ENCODE peak calls at places on chromosomes 2 and 18, in seven cellular contexts. One of them, this sample, is unnamed.

GRCh38 chr2:31475692-31476091 is 61.1 kb upstream of the XDH start:
- DNase-seq in hippocampal formation: no peak
- DNase-seq in EH: peak; percentile 87
- DNase-seq in cardiac fibroblast: no peak
- DNase-seq in endothelial cell: no peak
- DNase-seq in activated gamma-delta T cell treated with Interleukin-2 at 50 U/mL for 16 hours: no peak
- DNase-seq in GM06990: no peak
- DNase-seq in this sample: peak; percentile 84

GRCh38 chr2:206343816-206344215 is 69.4 kb downstream of the ZDBF2 start:
- DNase-seq in activated gamma-delta T cell treated with Interleukin-2 at 50 U/mL for 16 hours: no peak
- DNase-seq in GM06990: no peak
- DNase-seq in endothelial cell: no peak
- DNase-seq in EH: no peak
- DNase-seq in hippocampal formation: no peak
- DNase-seq in cardiac fibroblast: no peak
- DNase-seq in this sample: no peak

GRCh38 chr2:182038579-182038978 is 52.9 kb downstream of the PPP1R1C start:
- DNase-seq in hippocampal formation: no peak
- DNase-seq in cardiac fibroblast: peak; percentile 28
- DNase-seq in EH: peak; percentile 71
- DNase-seq in endothelial cell: no peak
- DNase-seq in activated gamma-delta T cell treated with Interleukin-2 at 50 U/mL for 16 hours: no peak
- DNase-seq in GM06990: no peak
- DNase-seq in this sample: peak; percentile 80

GRCh38 chr2:167253025-167253424 is 364.7 kb downstream of the XIRP2 start:
- DNase-seq in cardiac fibroblast: no peak
- DNase-seq in EH: no peak
- DNase-seq in activated gamma-delta T cell treated with Interleukin-2 at 50 U/mL for 16 hours: no peak
- DNase-seq in endothelial cell: no peak
- DNase-seq in GM06990: no peak
- DNase-seq in hippocampal formation: no peak
- DNase-seq in this sample: no peak

GRCh38 chr2:232886176-232886575 is 16.1 kb downstream of the SNORC start:
- DNase-seq in cardiac fibroblast: no peak
- DNase-seq in activated gamma-delta T cell treated with Interleukin-2 at 50 U/mL for 16 hours: no peak
- DNase-seq in GM06990: no peak
- DNase-seq in endothelial cell: no peak
- DNase-seq in EH: no peak
- DNase-seq in hippocampal formation: no peak
- DNase-seq in this sample: no peak

GRCh38 chr18:47953471-47953931 is 23.0 kb upstream of the SMAD2 start:
- DNase-seq in activated gamma-delta T cell treated with Interleukin-2 at 50 U/mL for 16 hours: peak; percentile 13
- DNase-seq in EH: peak; percentile 45
- DNase-seq in endothelial cell: no peak
- DNase-seq in hippocampal formation: peak; percentile 15
- DNase-seq in GM06990: no peak
- DNase-seq in cardiac fibroblast: peak; percentile 79
- DNase-seq in this sample: peak; percentile 70

GRCh38 chr2:223460774-223461211 is 141.4 kb downstream of the SCG2 start:
- DNase-seq in GM06990: no peak
- DNase-seq in hippocampal formation: no peak
- DNase-seq in cardiac fibroblast: peak; percentile 66
- DNase-seq in EH: peak; percentile 86
- DNase-seq in activated gamma-delta T cell treated with Interleukin-2 at 50 U/mL for 16 hours: no peak
- DNase-seq in endothelial cell: no peak
- DNase-seq in this sample: peak; percentile 86

GRCh38 chr2:240131296-240131695 is 4.8 kb downstream of the COPS9 start:
- DNase-seq in activated gamma-delta T cell treated with Interleukin-2 at 50 U/mL for 16 hours: no peak
- DNase-seq in hippocampal formation: no peak
- DNase-seq in EH: no peak
- DNase-seq in cardiac fibroblast: no peak
- DNase-seq in endothelial cell: no peak
- DNase-seq in GM06990: no peak
- DNase-seq in this sample: no peak

GRCh38 chr2:211055438-211055837 is 499.0 kb downstream of the CPS1 start:
- DNase-seq in activated gamma-delta T cell treated with Interleukin-2 at 50 U/mL for 16 hours: no peak
- DNase-seq in GM06990: no peak
- DNase-seq in endothelial cell: peak; percentile 39
- DNase-seq in hippocampal formation: no peak
- DNase-seq in cardiac fibroblast: peak; percentile 7
- DNase-seq in EH: no peak
- DNase-seq in this sample: peak; percentile 2

GRCh38 chr2:126655500-126656310 is at the start of gene GYPC:
- DNase-seq in cardiac fibroblast: peak; percentile 83
- DNase-seq in hippocampal formation: no peak
- DNase-seq in GM06990: peak; percentile 74
- DNase-seq in activated gamma-delta T cell treated with Interleukin-2 at 50 U/mL for 16 hours: peak; percentile 44
- DNase-seq in endothelial cell: no peak
- DNase-seq in EH: peak; percentile 80
- DNase-seq in this sample: peak; percentile 62

GRCh38 chr18:61496374-61496773 is 163.1 kb downstream of the CDH20 start:
- DNase-seq in EH: no peak
- DNase-seq in cardiac fibroblast: no peak
- DNase-seq in activated gamma-delta T cell treated with Interleukin-2 at 50 U/mL for 16 hours: no peak
- DNase-seq in hippocampal formation: no peak
- DNase-seq in GM06990: no peak
- DNase-seq in endothelial cell: no peak
- DNase-seq in this sample: no peak

GRCh38 chr2:68487773-68488355 is 20.5 kb downstream of the APLF start:
- DNase-seq in endothelial cell: no peak
- DNase-seq in hippocampal formation: no peak
- DNase-seq in GM06990: no peak
- DNase-seq in cardiac fibroblast: peak; percentile 43
- DNase-seq in EH: peak; percentile 31
- DNase-seq in activated gamma-delta T cell treated with Interleukin-2 at 50 U/mL for 16 hours: no peak
- DNase-seq in this sample: peak; percentile 28

GRCh38 chr18:25187582-25188291 is 164.2 kb downstream of the ZNF521 start:
- DNase-seq in endothelial cell: no peak
- DNase-seq in cardiac fibroblast: no peak
- DNase-seq in activated gamma-delta T cell treated with Interleukin-2 at 50 U/mL for 16 hours: no peak
- DNase-seq in GM06990: no peak
- DNase-seq in EH: no peak
- DNase-seq in hippocampal formation: no peak
- DNase-seq in this sample: no peak

GRCh38 chr2:128379021-128380005 is 60.6 kb upstream of the HS6ST1 start:
- DNase-seq in GM06990: no peak
- DNase-seq in hippocampal formation: no peak
- DNase-seq in endothelial cell: no peak
- DNase-seq in EH: peak; percentile 77
- DNase-seq in activated gamma-delta T cell treated with Interleukin-2 at 50 U/mL for 16 hours: no peak
- DNase-seq in cardiac fibroblast: peak; percentile 99
- DNase-seq in this sample: no peak

GRCh38 chr18:44759925-44760342 is 79.2 kb downstream of the SETBP1 start:
- DNase-seq in EH: no peak
- DNase-seq in activated gamma-delta T cell treated with Interleukin-2 at 50 U/mL for 16 hours: no peak
- DNase-seq in cardiac fibroblast: no peak
- DNase-seq in endothelial cell: no peak
- DNase-seq in hippocampal formation: no peak
- DNase-seq in GM06990: peak; percentile 39
- DNase-seq in this sample: no peak

GRCh38 chr2:239943991-239944441 is 81.1 kb downstream of the NDUFA10 start:
- DNase-seq in cardiac fibroblast: no peak
- DNase-seq in activated gamma-delta T cell treated with Interleukin-2 at 50 U/mL for 16 hours: no peak
- DNase-seq in endothelial cell: no peak
- DNase-seq in hippocampal formation: no peak
- DNase-seq in EH: no peak
- DNase-seq in GM06990: no peak
- DNase-seq in this sample: no peak

GRCh38 chr2:239433777-239434396 is 33.1 kb upstream of the HDAC4 start:
- DNase-seq in hippocampal formation: no peak
- DNase-seq in GM06990: no peak
- DNase-seq in endothelial cell: no peak
- DNase-seq in EH: peak; percentile 40
- DNase-seq in activated gamma-delta T cell treated with Interleukin-2 at 50 U/mL for 16 hours: no peak
- DNase-seq in cardiac fibroblast: no peak
- DNase-seq in this sample: peak; percentile 14

GRCh38 chr2:173943738-173944137 is 21.4 kb downstream of the SP3 start:
- DNase-seq in cardiac fibroblast: no peak
- DNase-seq in endothelial cell: no peak
- DNase-seq in GM06990: no peak
- DNase-seq in activated gamma-delta T cell treated with Interleukin-2 at 50 U/mL for 16 hours: no peak
- DNase-seq in hippocampal formation: no peak
- DNase-seq in EH: no peak
- DNase-seq in this sample: no peak

GRCh38 chr2:169462896-169463695 is 16.2 kb upstream of the BBS5 start:
- DNase-seq in endothelial cell: no peak
- DNase-seq in GM06990: no peak
- DNase-seq in cardiac fibroblast: peak; percentile 77
- DNase-seq in EH: peak; percentile 89
- DNase-seq in hippocampal formation: no peak
- DNase-seq in activated gamma-delta T cell treated with Interleukin-2 at 50 U/mL for 16 hours: no peak
- DNase-seq in this sample: peak; percentile 73

GRCh38 chr2:240285725-240286124 is 145.3 kb upstream of the OTOS start:
- DNase-seq in hippocampal formation: no peak
- DNase-seq in cardiac fibroblast: no peak
- DNase-seq in GM06990: no peak
- DNase-seq in endothelial cell: no peak
- DNase-seq in EH: no peak
- DNase-seq in activated gamma-delta T cell treated with Interleukin-2 at 50 U/mL for 16 hours: no peak
- DNase-seq in this sample: no peak

GRCh38 chr2:210617732-210618330 is 61.4 kb downstream of the CPS1 start:
- DNase-seq in GM06990: no peak
- DNase-seq in cardiac fibroblast: peak; percentile 57
- DNase-seq in EH: peak; percentile 46
- DNase-seq in hippocampal formation: peak; percentile 14
- DNase-seq in activated gamma-delta T cell treated with Interleukin-2 at 50 U/mL for 16 hours: no peak
- DNase-seq in endothelial cell: peak; percentile 33
- DNase-seq in this sample: peak; percentile 44

GRCh38 chr18:34097312-34097711 is 127.4 kb downstream of the NOL4 start:
- DNase-seq in endothelial cell: no peak
- DNase-seq in EH: no peak
- DNase-seq in activated gamma-delta T cell treated with Interleukin-2 at 50 U/mL for 16 hours: no peak
- DNase-seq in cardiac fibroblast: no peak
- DNase-seq in hippocampal formation: no peak
- DNase-seq in GM06990: no peak
- DNase-seq in this sample: no peak

GRCh38 chr2:120828066-120828465 is 92.4 kb downstream of the GLI2 start:
- DNase-seq in GM06990: no peak
- DNase-seq in hippocampal formation: no peak
- DNase-seq in endothelial cell: no peak
- DNase-seq in activated gamma-delta T cell treated with Interleukin-2 at 50 U/mL for 16 hours: no peak
- DNase-seq in cardiac fibroblast: no peak
- DNase-seq in EH: no peak
- DNase-seq in this sample: no peak

GRCh38 chr2:231902598-231902997 is 23.6 kb downstream of the NPPC start:
- DNase-seq in EH: no peak
- DNase-seq in cardiac fibroblast: no peak
- DNase-seq in activated gamma-delta T cell treated with Interleukin-2 at 50 U/mL for 16 hours: no peak
- DNase-seq in GM06990: no peak
- DNase-seq in endothelial cell: no peak
- DNase-seq in hippocampal formation: no peak
- DNase-seq in this sample: no peak

GRCh38 chr18:66560092-66560491 is 43.8 kb downstream of the CDH19 start:
- DNase-seq in endothelial cell: peak; percentile 34
- DNase-seq in activated gamma-delta T cell treated with Interleukin-2 at 50 U/mL for 16 hours: no peak
- DNase-seq in cardiac fibroblast: peak; percentile 37
- DNase-seq in GM06990: no peak
- DNase-seq in EH: no peak
- DNase-seq in hippocampal formation: no peak
- DNase-seq in this sample: no peak

GRCh38 chr2:209473930-209474419 is 50.1 kb downstream of the MAP2 start:
- DNase-seq in cardiac fibroblast: peak; percentile 96
- DNase-seq in GM06990: no peak
- DNase-seq in EH: peak; percentile 95
- DNase-seq in activated gamma-delta T cell treated with Interleukin-2 at 50 U/mL for 16 hours: no peak
- DNase-seq in hippocampal formation: no peak
- DNase-seq in endothelial cell: no peak
- DNase-seq in this sample: peak; percentile 93

GRCh38 chr2:110114007-110114591 is 1.5 kb downstream of the MALL start:
- DNase-seq in endothelial cell: no peak
- DNase-seq in cardiac fibroblast: no peak
- DNase-seq in activated gamma-delta T cell treated with Interleukin-2 at 50 U/mL for 16 hours: no peak
- DNase-seq in hippocampal formation: no peak
- DNase-seq in EH: peak; percentile 52
- DNase-seq in GM06990: no peak
- DNase-seq in this sample: no peak

GRCh38 chr2:27857417-27858172 is 32.6 kb downstream of the RBKS start:
- DNase-seq in hippocampal formation: no peak
- DNase-seq in activated gamma-delta T cell treated with Interleukin-2 at 50 U/mL for 16 hours: no peak
- DNase-seq in EH: peak; percentile 78
- DNase-seq in cardiac fibroblast: peak; percentile 27
- DNase-seq in GM06990: no peak
- DNase-seq in endothelial cell: no peak
- DNase-seq in this sample: peak; percentile 67

GRCh38 chr2:20444113-20444992 is 2.5 kb upstream of the RHOB start:
- DNase-seq in EH: peak; percentile 71
- DNase-seq in activated gamma-delta T cell treated with Interleukin-2 at 50 U/mL for 16 hours: no peak
- DNase-seq in hippocampal formation: no peak
- DNase-seq in endothelial cell: no peak
- DNase-seq in GM06990: no peak
- DNase-seq in cardiac fibroblast: peak; percentile 85
- DNase-seq in this sample: peak; percentile 25

GRCh38 chr2:24638568-24638967 is 147.5 kb downstream of the NCOA1 start:
- DNase-seq in endothelial cell: no peak
- DNase-seq in cardiac fibroblast: no peak
- DNase-seq in activated gamma-delta T cell treated with Interleukin-2 at 50 U/mL for 16 hours: no peak
- DNase-seq in GM06990: no peak
- DNase-seq in hippocampal formation: no peak
- DNase-seq in EH: peak; percentile 22
- DNase-seq in this sample: peak; percentile 2

This sample was measured in EL.